ENCODE peak calls at places on chromosomes 11 and 22, in four cellular contexts. F is stimulated activated effector memory CD8-positive, alpha-beta T cell treated with anti-CD3 and anti-CD28 coated beads, Interleukin-12 subunit alpha, Interleukin-12 subunit beta, amount 100 ng/mL, for 72 hours; O is stimulated activated CD4-positive, alpha-beta T cell treated with anti-CD3 and anti-CD28 coated beads, Interleukin-4, amount 100 ng/mL, for 1 hour; H is fibroblast of pulmonary artery. N is an unnamed sample.

GRCh38 chr22:44312766-44313165 is at the start of gene SHISAL1:
- DNase-seq in F (no peak), H (peak; percentile 20), O (no peak), N (no peak)

GRCh38 chr11:122721201-122721963 is 65.9 kb downstream of the UBASH3B start:
- DNase-seq in F (no peak), H (peak; percentile 62), O (no peak), N (no peak)

GRCh38 chr11:117026593-117027330 is 71.5 kb downstream of the SIK3 start:
- DNase-seq in H (peak; percentile 73), O (no peak), F (no peak), N (no peak)

GRCh38 chr11:95512682-95513081 is 276.9 kb downstream of the FAM76B start:
- DNase-seq in O (no peak), H (peak; percentile 88), F (no peak), N (no peak)

GRCh38 chr11:92702771-92703170 is 266.7 kb upstream of the MTNR1B start:
- DNase-seq in H (peak; percentile 22), O (no peak), F (no peak), N (no peak)

GRCh38 chr11:59801981-59802638 is 8.5 kb downstream of the MRPL16 start:
- DNase-seq in H (peak; percentile 60), F (no peak), O (no peak), N (no peak)

GRCh38 chr22:26711205-26711958 is 54.0 kb downstream of the MIAT start:
- DNase-seq in F (peak; percentile 51), H (peak; percentile 48), O (no peak), N (no peak)

GRCh38 chr11:95268386-95268785 is 37.4 kb upstream of the SESN3 start:
- DNase-seq in F (no peak), O (no peak), H (no peak), N (no peak)

GRCh38 chr22:29727248-29727551 is 7.4 kb downstream of the CABP7 start:
- DNase-seq in O (no peak), H (peak; percentile 50), F (no peak), N (peak; percentile 51)

GRCh38 chr11:127862406-127862805 is 725.0 kb downstream of the ETS1 start:
- DNase-seq in F (no peak), H (no peak), O (no peak), N (no peak)

GRCh38 chr11:115194798-115195101 is 309.5 kb downstream of the CADM1 start:
- DNase-seq in H (no peak), O (no peak), F (peak; percentile 70), N (no peak)

N was measured in neural crest cell.